ENCODE peak calls at places on chromosomes 6 and 20, in four cellular contexts. A is nephron progenitor cell, O is Panc1, T is upper lobe of left lung. R is an unnamed sample.

GRCh38 chr6:31075528-31075927 is 36.8 kb downstream of the C6orf15 start:
- DNase-seq in A (no peak), T (no peak), O (no peak), R (no peak)

GRCh38 chr20:62156592-62157386 is 13.2 kb downstream of the SS18L1 start:
- DNase-seq in T (peak), O (no peak), A (peak), R (peak)

GRCh38 chr20:31568773-31569162 is 36.3 kb upstream of the ID1 start:
- DNase-seq in O (no peak), A (no peak), T (no peak), R (no peak)

GRCh38 chr20:57849126-57849867 is 139.5 kb upstream of the PMEPA1 start:
- DNase-seq in T (no peak), A (no peak), O (no peak), R (no peak)

GRCh38 chr20:25071722-25072121 is 10.2 kb downstream of the VSX1 start:
- DNase-seq in T (no peak), O (no peak), A (no peak), R (no peak)

GRCh38 chr6:45574013-45574412 is 196.3 kb upstream of the SUPT3H start:
- DNase-seq in T (no peak), A (no peak), O (no peak), R (no peak)

GRCh38 chr6:15897063-15897934 is 231.6 kb upstream of the MYLIP start:
- DNase-seq in O (no peak), A (no peak), T (no peak), R (no peak)

GRCh38 chr6:142500265-142500786 is 198.5 kb downstream of the ADGRG6 start:
- DNase-seq in O (no peak), T (no peak), A (no peak), R (no peak)

GRCh38 chr6:33724281-33725023 is 13.0 kb upstream of the UQCC2 start:
- DNase-seq in A (no peak), O (no peak), T (no peak), R (no peak)

GRCh38 chr20:33666293-33667244 is at the start of gene ACTL10:
- DNase-seq in O (no peak), A (peak), T (peak), R (peak)

GRCh38 chr20:44336086-44336485 is 757 bp upstream of the R3HDML start:
- DNase-seq in T (peak), O (no peak), A (peak), R (no peak)

GRCh38 chr6:169869301-169869700 is 117.9 kb downstream of the ERMARD start:
- DNase-seq in O (no peak), T (no peak), A (no peak), R (no peak)

GRCh38 chr6:111329882-111330633 is 153.0 kb downstream of the REV3L start:
- DNase-seq in T (no peak), O (no peak), A (no peak), R (no peak)

GRCh38 chr20:20084296-20084752 is 32.0 kb downstream of the CFAP61 start:
- DNase-seq in A (no peak), O (no peak), T (no peak), R (no peak)

DNA sequence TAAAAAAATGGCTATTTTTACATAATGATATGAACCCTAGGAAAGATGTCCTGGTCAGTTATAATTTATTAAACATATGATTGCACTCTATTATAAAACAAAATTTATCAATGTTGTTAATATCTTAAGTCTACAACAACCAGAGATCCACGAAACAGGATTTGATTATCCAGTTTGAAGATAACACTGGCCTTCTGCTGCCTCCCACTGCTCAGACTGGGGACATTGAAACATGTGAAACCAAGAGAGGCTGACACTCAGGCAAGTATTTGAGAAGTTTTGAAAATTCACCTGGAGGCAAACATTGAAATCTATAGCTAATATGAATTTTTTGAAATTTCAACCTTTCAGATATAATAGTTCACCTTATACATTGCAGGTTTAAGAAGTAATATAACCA is 219.3 kb upstream of the HSF2 start:
- DNase-seq in A (no peak), O (no peak), T (no peak), R (no peak)
- TF ChIP-seq CTCF in A (no peak), O (no peak), T (peak), R (no peak)

DNA sequence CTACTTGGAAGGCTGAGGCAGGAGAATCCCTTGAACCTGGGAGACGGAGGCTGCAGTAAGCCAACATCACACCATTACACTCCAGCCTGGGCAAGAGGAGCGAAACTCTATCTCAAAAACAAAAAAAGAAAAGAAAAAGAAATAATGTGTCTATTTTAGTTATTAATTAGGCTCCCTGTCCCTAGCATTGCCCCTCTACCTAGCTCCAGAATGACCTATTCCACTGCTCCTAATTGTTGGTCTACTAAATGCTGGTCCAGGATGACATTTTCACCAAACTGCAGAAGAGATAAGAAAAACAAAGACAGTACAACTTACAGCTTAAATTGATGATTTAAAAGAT is 429.7 kb upstream of the SOX4 start:
- DNase-seq in O (no peak), A (no peak), T (no peak), R (no peak)
- TF ChIP-seq CTCF in O (no peak), A (no peak), T (no peak), R (no peak)

GRCh38 chr20:60049601-60050000 is 91.4 kb downstream of the CDH26 start:
- DNase-seq in O (no peak), A (no peak), T (no peak), R (no peak)

GRCh38 chr20:60048634-60049578 is 90.7 kb downstream of the CDH26 start:
- DNase-seq in A (no peak), T (no peak), O (no peak), R (no peak)

GRCh38 chr20:60052322-60052721 is 94.1 kb downstream of the CDH26 start:
- DNase-seq in O (no peak), A (no peak), T (no peak), R (no peak)

GRCh38 chr20:60053125-60053812 is 95.0 kb downstream of the CDH26 start:
- DNase-seq in T (no peak), A (no peak), O (no peak), R (no peak)

DNA sequence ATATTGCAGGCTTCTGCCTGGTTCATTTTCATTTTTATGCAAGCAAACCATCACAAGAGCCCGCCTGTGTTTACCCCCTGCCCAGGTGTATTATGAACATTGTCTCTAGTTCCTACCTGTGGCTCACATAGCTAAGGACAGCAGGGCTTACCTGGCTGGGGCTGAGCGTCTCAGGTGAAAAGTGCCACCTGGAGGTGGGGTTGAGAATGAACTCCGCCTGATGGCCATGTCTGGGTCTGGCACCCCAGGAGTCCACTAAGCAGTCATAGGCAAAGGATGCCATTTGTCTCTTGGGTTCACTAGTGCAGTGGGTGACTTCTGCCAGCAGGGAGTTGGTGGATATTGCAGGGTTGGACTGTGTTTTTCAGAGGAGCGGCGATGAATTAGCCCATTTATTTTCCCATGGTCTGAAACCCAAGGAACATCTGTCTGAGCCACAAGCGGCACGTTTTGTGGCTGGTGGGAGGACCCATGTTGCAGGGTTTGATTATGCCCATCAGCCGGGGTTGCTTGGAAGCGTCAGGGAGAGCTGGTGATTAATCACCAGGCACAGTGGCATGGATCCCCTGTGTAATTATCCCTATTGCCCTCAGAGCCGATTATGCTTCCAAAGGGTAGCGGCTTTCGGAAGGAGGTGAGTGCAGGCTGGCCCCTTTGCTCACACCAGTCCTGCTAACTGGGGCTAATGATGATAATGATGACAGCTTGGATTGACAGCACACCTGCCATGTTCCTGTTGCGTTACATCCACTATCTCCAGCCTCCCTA is 92.2 kb downstream of the CDH26 start:
- DNase-seq in O (no peak), T (no peak), A (no peak), R (no peak)
- TF ChIP-seq CTCF in O (peak), T (peak), A (no peak), R (no peak)

GRCh38 chr6:150693404-150693803 is 93.7 kb downstream of the PLEKHG1 start:
- DNase-seq in A (no peak), T (no peak), O (no peak), R (no peak)

GRCh38 chr6:150696156-150696555 is 96.5 kb downstream of the PLEKHG1 start:
- DNase-seq in A (no peak), T (no peak), O (no peak), R (no peak)

GRCh38 chr6:150697515-150697914 is 97.8 kb downstream of the PLEKHG1 start:
- DNase-seq in O (no peak), A (no peak), T (no peak), R (no peak)

GRCh38 chr6:150694889-150695288 is 95.2 kb downstream of the PLEKHG1 start:
- DNase-seq in A (no peak), T (no peak), O (no peak), R (no peak)

GRCh38 chr6:150695652-150696051 is 96.0 kb downstream of the PLEKHG1 start:
- DNase-seq in A (no peak), O (no peak), T (no peak), R (no peak)
- TF ChIP-seq CTCF in A (no peak), O (no peak), T (no peak), R (no peak)

GRCh38 chr6:63527658-63528514 is 44.4 kb upstream of the LOC128125822 start:
- DNase-seq in T (no peak), A (no peak), O (peak), R (no peak)

GRCh38 chr6:63521475-63522210 is 50.6 kb upstream of the LOC128125822 start:
- DNase-seq in A (no peak), O (no peak), T (no peak), R (no peak)

GRCh38 chr6:63526931-63527330 is 45.3 kb upstream of the LOC128125822 start:
- DNase-seq in O (no peak), A (no peak), T (no peak), R (no peak)

GRCh38 chr6:63523630-63524029 is 48.6 kb upstream of the LOC128125822 start:
- DNase-seq in A (no peak), T (no peak), O (no peak), R (no peak)

DNA sequence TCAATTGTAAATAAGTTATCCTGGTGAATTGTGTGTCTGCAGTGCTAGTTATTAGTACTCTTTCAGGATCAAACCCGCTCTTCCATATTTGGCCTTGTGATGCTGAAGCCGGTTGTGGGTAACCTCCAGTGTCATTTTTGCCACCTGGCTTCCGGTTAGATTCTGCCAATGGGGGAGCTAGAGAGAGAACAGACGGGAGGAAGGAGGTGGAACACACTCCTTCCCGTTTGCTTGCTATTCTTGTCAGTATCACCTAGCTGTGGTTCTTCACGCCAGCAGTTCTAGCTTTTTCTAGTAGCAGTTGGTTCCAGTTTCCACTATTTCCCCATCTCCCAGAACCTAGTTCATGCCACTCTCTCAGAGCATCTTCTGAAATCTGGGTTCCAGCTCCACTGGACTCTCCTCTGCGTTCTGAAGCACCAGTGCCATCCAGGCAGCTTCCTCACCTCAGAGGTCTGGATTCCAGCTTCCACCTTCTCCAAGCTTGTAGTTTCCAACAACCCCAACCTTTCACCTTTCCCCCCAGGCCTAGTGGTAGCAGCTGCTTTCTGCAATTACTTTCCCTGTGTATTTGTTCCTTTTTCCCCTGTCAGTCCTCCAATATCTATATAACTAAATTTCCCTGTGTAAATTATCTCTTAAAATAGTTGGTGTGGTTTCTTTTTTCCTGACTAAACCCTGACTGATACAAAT is 46.9 kb upstream of the LOC128125822 start:
- DNase-seq in A (no peak), O (no peak), T (no peak), R (no peak)
- TF ChIP-seq CTCF in A (no peak), O (peak), T (no peak), R (no peak)

GRCh38 chr20:48891235-48892048 is 30.1 kb upstream of the ARFGEF2 start:
- DNase-seq in T (no peak), O (no peak), A (no peak), R (no peak)
- TF ChIP-seq CTCF in T (no peak), O (no peak), A (no peak), R (no peak)

GRCh38 chr6:26031151-26031594 is 56.1 kb upstream of the HFE start:
- DNase-seq in O (no peak), T (no peak), A (no peak), R (no peak)

GRCh38 chr6:26030716-26031115 is 56.5 kb upstream of the HFE start:
- DNase-seq in A (no peak), O (no peak), T (no peak), R (no peak)

GRCh38 chr6:26032387-26033131 is 54.7 kb upstream of the HFE start:
- DNase-seq in O (no peak), T (no peak), A (no peak), R (no peak)

GRCh38 chr6:26033132-26033941 is 53.9 kb upstream of the HFE start:
- DNase-seq in T (peak), A (peak), O (peak), R (peak)

DNA sequence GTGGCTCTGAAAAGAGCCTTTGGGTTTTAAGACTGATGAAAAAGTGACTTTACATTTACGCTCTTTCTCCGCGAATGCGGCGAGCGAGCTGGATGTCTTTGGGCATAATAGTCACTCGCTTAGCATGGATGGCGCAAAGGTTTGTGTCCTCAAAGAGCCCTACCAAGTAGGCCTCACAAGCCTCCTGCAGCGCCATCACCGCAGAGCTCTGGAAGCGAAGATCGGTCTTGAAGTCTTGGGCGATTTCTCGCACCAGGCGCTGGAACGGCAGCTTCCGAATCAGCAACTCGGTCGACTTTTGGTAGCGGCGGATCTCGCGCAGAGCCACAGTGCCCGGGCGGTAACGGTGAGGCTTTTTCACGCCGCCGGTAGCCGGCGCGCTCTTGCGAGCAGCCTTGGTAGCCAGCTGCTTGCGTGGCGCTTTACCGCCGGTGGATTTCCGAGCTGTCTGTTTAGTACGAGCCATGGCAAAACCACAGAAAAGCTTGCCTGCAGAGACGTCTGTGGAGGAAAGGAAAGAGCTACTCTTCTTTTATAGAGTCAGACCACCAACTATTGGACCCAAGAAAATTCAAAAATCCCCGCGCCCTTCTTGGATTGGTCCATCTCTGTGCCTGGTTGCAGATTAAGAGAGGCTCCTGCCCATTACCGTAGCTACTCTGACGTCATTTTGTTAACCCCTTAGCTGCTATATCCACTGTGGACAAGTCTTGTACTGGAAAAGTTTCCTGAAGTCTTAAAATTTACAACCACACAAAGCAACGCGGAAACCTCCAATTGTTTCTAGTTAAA is 55.4 kb upstream of the HFE start:
- DNase-seq in O (peak), A (peak), T (peak), R (peak)
- TF ChIP-seq CTCF in O (no peak), A (no peak), T (peak), R (no peak)

GRCh38 chr20:56178219-56178618 is 70.3 kb upstream of the MC3R start:
- DNase-seq in A (no peak), T (no peak), O (no peak), R (no peak)

GRCh38 chr20:56179051-56179450 is 69.5 kb upstream of the MC3R start:
- DNase-seq in A (no peak), O (no peak), T (no peak), R (no peak)

GRCh38 chr20:56175884-56176283 is 72.6 kb upstream of the MC3R start:
- DNase-seq in T (no peak), O (no peak), A (no peak), R (no peak)

DNA sequence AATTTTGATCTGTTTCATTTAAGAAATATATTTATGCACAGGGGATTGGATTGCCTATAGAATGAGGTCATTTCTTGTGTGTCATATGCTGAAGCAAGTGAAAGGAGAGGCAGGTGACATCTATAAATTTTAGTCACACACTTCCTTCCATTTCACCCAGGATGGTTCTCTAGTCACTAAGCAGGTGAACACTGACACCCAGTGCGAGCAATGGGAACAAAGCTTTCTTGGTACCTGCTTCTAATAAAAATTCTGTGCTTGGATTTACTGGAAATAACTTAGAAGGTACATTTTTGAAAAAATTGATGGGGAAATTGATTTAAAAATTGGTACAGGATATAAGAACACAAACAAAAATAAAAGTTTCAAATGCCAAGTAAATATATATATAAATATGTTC is 66.9 kb upstream of the MC3R start:
- DNase-seq in O (no peak), T (no peak), A (no peak), R (no peak)
- TF ChIP-seq CTCF in O (peak), T (no peak), A (no peak), R (no peak)

DNA sequence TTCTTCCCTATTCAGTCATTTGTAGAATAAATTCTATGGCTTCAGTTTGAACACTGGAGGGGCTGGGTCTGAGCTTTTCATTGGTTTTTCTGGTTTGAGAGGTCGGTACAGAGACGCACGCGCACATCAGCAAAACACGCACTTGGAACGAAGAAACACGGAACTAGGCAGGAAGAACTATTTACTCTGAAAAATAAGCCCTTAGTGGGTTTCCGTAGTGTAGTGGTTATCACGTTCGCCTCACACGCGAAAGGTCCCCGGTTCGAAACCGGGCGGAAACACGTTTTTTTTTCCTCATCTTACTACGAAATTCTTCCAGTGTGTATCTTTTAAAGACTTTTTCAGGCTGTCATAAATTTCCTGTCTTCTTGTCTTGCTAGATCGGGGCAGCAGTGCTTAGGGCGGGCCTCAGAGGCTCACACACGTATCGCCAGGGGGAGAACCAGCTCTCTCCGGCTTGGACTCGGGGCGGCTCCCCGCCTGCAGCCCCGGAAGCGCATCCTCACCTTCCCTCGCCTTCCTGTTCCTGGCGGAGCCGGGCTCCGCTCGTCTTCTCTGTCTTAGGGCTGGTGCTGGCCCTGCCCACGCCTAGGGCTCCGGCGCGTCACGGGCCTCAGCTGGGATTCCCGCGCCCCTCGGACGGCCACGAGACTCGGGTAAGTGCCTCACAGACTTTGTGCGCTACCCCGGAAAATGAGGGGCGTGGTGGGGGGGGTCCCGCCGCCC is at the start of gene HMGN4:
- DNase-seq in T (peak), O (peak), A (peak), R (peak)
- TF ChIP-seq CTCF in T (no peak), O (no peak), A (no peak), R (no peak)

GRCh38 chr20:55685848-55686247 is 319.5 kb downstream of the CBLN4 start:
- DNase-seq in T (no peak), O (no peak), A (no peak), R (no peak)
- TF ChIP-seq CTCF in T (no peak), O (no peak), A (no peak), R (no peak)

R was measured in activated B cell treated with CpG ODN at 0.5 μM for 24 hours.